ENCODE peak calls at places on chromosomes 2 and 18, in ten cellular contexts. One of them, this sample, is unnamed. For H3K9me3, the result is how much of the 10 kb centered on the place peaks cover.

GRCh38 chr18:46046126-46046525 is 25.9 kb downstream of the PSTPIP2 start:
- DNase-seq in psoas muscle: no peak
- DNase-seq in lung: no peak
- DNase-seq in A549: no peak
- DNase-seq in effector memory CD4-positive, alpha-beta T cell: no peak
- DNase-seq in mesenchymal stem cell: no peak
- DNase-seq in heart right ventricle: no peak
- DNase-seq in GM23248: no peak
- DNase-seq in H9: peak
- DNase-seq in colonic mucosa: no peak
- DNase-seq in this sample: no peak

GRCh38 chr2:45771251-45771650 is 119.8 kb downstream of the PRKCE start:
- DNase-seq in H9: peak
- DNase-seq in GM23248: peak
- DNase-seq in lung: peak
- DNase-seq in heart right ventricle: peak
- DNase-seq in psoas muscle: peak
- DNase-seq in mesenchymal stem cell: peak
- DNase-seq in effector memory CD4-positive, alpha-beta T cell: no peak
- DNase-seq in A549: no peak
- DNase-seq in colonic mucosa: no peak
- DNase-seq in this sample: no peak

GRCh38 chr2:114614599-114614998 is 172.2 kb downstream of the DPP10 start:
- DNase-seq in effector memory CD4-positive, alpha-beta T cell: no peak
- DNase-seq in psoas muscle: no peak
- DNase-seq in colonic mucosa: no peak
- DNase-seq in heart right ventricle: no peak
- DNase-seq in GM23248: no peak
- DNase-seq in A549: no peak
- DNase-seq in lung: no peak
- DNase-seq in H9: no peak
- DNase-seq in mesenchymal stem cell: no peak
- DNase-seq in this sample: no peak

GRCh38 chr2:34534341-34534740 is 935.2 kb upstream of the FAM98A start:
- DNase-seq in mesenchymal stem cell: no peak
- DNase-seq in H9: no peak
- DNase-seq in psoas muscle: no peak
- DNase-seq in effector memory CD4-positive, alpha-beta T cell: no peak
- DNase-seq in GM23248: no peak
- DNase-seq in lung: no peak
- DNase-seq in heart right ventricle: no peak
- DNase-seq in A549: no peak
- DNase-seq in colonic mucosa: no peak
- DNase-seq in this sample: no peak

GRCh38 chr2:171056307-171056706 is 104.4 kb downstream of the TLK1 start:
- DNase-seq in H9: no peak
- DNase-seq in A549: no peak
- DNase-seq in lung: no peak
- DNase-seq in heart right ventricle: no peak
- DNase-seq in psoas muscle: no peak
- DNase-seq in mesenchymal stem cell: no peak
- DNase-seq in effector memory CD4-positive, alpha-beta T cell: no peak
- DNase-seq in GM23248: peak
- DNase-seq in colonic mucosa: no peak
- DNase-seq in this sample: no peak

GRCh38 chr2:137721733-137722132 is 242.5 kb upstream of the HNMT start:
- DNase-seq in colonic mucosa: no peak
- DNase-seq in H9: no peak
- DNase-seq in lung: no peak
- DNase-seq in mesenchymal stem cell: no peak
- DNase-seq in GM23248: no peak
- DNase-seq in effector memory CD4-positive, alpha-beta T cell: no peak
- DNase-seq in heart right ventricle: no peak
- DNase-seq in A549: no peak
- DNase-seq in psoas muscle: no peak
- DNase-seq in this sample: no peak

GRCh38 chr18:80077873-80078272 is 31.2 kb upstream of the ADNP2 start:
- DNase-seq in psoas muscle: no peak
- DNase-seq in lung: no peak
- DNase-seq in colonic mucosa: no peak
- DNase-seq in mesenchymal stem cell: no peak
- DNase-seq in H9: no peak
- DNase-seq in heart right ventricle: no peak
- DNase-seq in effector memory CD4-positive, alpha-beta T cell: no peak
- DNase-seq in A549: no peak
- DNase-seq in GM23248: no peak
- DNase-seq in this sample: no peak

GRCh38 chr2:127437781-127438726 is 19.8 kb downstream of the PROC start:
- DNase-seq in effector memory CD4-positive, alpha-beta T cell: no peak
- DNase-seq in heart right ventricle: no peak
- DNase-seq in GM23248: no peak
- DNase-seq in mesenchymal stem cell: no peak
- DNase-seq in H9: peak
- DNase-seq in A549: no peak
- DNase-seq in colonic mucosa: peak
- DNase-seq in lung: peak
- DNase-seq in psoas muscle: no peak
- DNase-seq in this sample: no peak

GRCh38 chr18:49944681-49945080 is 131.3 kb upstream of the ACAA2 start:
- DNase-seq in psoas muscle: no peak
- DNase-seq in effector memory CD4-positive, alpha-beta T cell: no peak
- DNase-seq in lung: no peak
- DNase-seq in A549: no peak
- DNase-seq in H9: peak
- DNase-seq in mesenchymal stem cell: no peak
- DNase-seq in colonic mucosa: no peak
- DNase-seq in GM23248: peak
- DNase-seq in heart right ventricle: no peak
- DNase-seq in this sample: no peak

GRCh38 chr18:22166070-22166972 is 3.1 kb upstream of the GATA6 start:
- DNase-seq in colonic mucosa: peak
- DNase-seq in A549: peak
- DNase-seq in psoas muscle: no peak
- DNase-seq in effector memory CD4-positive, alpha-beta T cell: no peak
- DNase-seq in heart right ventricle: peak
- DNase-seq in lung: peak
- DNase-seq in H9: no peak
- DNase-seq in GM23248: no peak
- DNase-seq in mesenchymal stem cell: peak
- DNase-seq in this sample: no peak

GRCh38 chr2:236294647-236295046 is 30.4 kb upstream of the ASB18 start:
- DNase-seq in GM23248: no peak
- DNase-seq in A549: no peak
- DNase-seq in H9: no peak
- DNase-seq in mesenchymal stem cell: no peak
- DNase-seq in effector memory CD4-positive, alpha-beta T cell: no peak
- DNase-seq in lung: no peak
- DNase-seq in psoas muscle: no peak
- DNase-seq in colonic mucosa: no peak
- DNase-seq in heart right ventricle: no peak
- DNase-seq in this sample: no peak

DNA sequence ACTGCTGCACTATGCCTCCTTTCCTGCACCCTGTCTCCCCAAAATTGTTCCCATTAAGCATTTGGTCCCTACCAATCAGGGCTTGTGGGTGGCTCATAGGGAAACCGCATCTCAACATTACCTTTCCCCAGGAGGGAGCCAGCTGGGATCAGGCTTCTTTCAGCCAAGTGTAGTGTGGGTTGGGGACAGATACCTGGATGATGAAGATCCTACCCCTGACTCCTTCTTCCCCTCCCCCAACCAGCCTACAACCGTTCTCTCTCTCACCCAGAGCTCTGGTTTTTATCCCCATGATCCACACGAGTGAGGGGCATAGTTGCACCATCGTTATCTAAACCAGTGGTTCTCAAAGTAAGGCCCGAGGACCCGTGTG is 40.0 kb downstream of the ACOXL start:
- DNase-seq in mesenchymal stem cell: no peak
- DNase-seq in lung: no peak
- DNase-seq in effector memory CD4-positive, alpha-beta T cell: no peak
- DNase-seq in colonic mucosa: no peak
- DNase-seq in A549: no peak
- DNase-seq in GM23248: no peak
- DNase-seq in H9: no peak
- DNase-seq in psoas muscle: no peak
- DNase-seq in heart right ventricle: no peak
- DNase-seq in this sample: no peak
- H3K9me3 ChIP-seq in mesenchymal stem cell: under half
- H3K9me3 ChIP-seq in lung: under half
- H3K9me3 ChIP-seq in effector memory CD4-positive, alpha-beta T cell: under half
- H3K9me3 ChIP-seq in colonic mucosa: under half
- H3K9me3 ChIP-seq in A549: under half
- H3K9me3 ChIP-seq in GM23248: under half
- H3K9me3 ChIP-seq in H9: under half
- H3K9me3 ChIP-seq in psoas muscle: under half
- H3K9me3 ChIP-seq in heart right ventricle: under half
- H3K9me3 ChIP-seq in this sample: under half

GRCh38 chr2:241582806-241583205 is 24.3 kb downstream of the BOK start:
- DNase-seq in effector memory CD4-positive, alpha-beta T cell: no peak
- DNase-seq in psoas muscle: peak
- DNase-seq in GM23248: no peak
- DNase-seq in colonic mucosa: no peak
- DNase-seq in mesenchymal stem cell: no peak
- DNase-seq in heart right ventricle: no peak
- DNase-seq in A549: no peak
- DNase-seq in H9: no peak
- DNase-seq in lung: no peak
- DNase-seq in this sample: no peak

GRCh38 chr2:241592126-241592845 is 33.7 kb downstream of the BOK start:
- DNase-seq in A549: no peak
- DNase-seq in effector memory CD4-positive, alpha-beta T cell: no peak
- DNase-seq in lung: no peak
- DNase-seq in mesenchymal stem cell: no peak
- DNase-seq in psoas muscle: peak
- DNase-seq in GM23248: no peak
- DNase-seq in colonic mucosa: no peak
- DNase-seq in H9: no peak
- DNase-seq in heart right ventricle: no peak
- DNase-seq in this sample: no peak

GRCh38 chr2:241584446-241584845 is 25.9 kb downstream of the BOK start:
- DNase-seq in colonic mucosa: no peak
- DNase-seq in mesenchymal stem cell: no peak
- DNase-seq in H9: no peak
- DNase-seq in lung: no peak
- DNase-seq in psoas muscle: peak
- DNase-seq in GM23248: peak
- DNase-seq in heart right ventricle: no peak
- DNase-seq in effector memory CD4-positive, alpha-beta T cell: no peak
- DNase-seq in A549: peak
- DNase-seq in this sample: no peak

GRCh38 chr2:241582328-241582727 is 23.8 kb downstream of the BOK start:
- DNase-seq in lung: no peak
- DNase-seq in mesenchymal stem cell: no peak
- DNase-seq in colonic mucosa: no peak
- DNase-seq in effector memory CD4-positive, alpha-beta T cell: no peak
- DNase-seq in GM23248: no peak
- DNase-seq in psoas muscle: peak
- DNase-seq in A549: no peak
- DNase-seq in heart right ventricle: no peak
- DNase-seq in H9: no peak
- DNase-seq in this sample: no peak

GRCh38 chr2:241586564-241587264 is 28.2 kb downstream of the BOK start:
- DNase-seq in GM23248: no peak
- DNase-seq in lung: no peak
- DNase-seq in H9: no peak
- DNase-seq in heart right ventricle: no peak
- DNase-seq in colonic mucosa: no peak
- DNase-seq in effector memory CD4-positive, alpha-beta T cell: no peak
- DNase-seq in A549: no peak
- DNase-seq in mesenchymal stem cell: no peak
- DNase-seq in psoas muscle: no peak
- DNase-seq in this sample: no peak
- H3K9me3 ChIP-seq in GM23248: under half
- H3K9me3 ChIP-seq in lung: under half
- H3K9me3 ChIP-seq in H9: under half
- H3K9me3 ChIP-seq in heart right ventricle: under half
- H3K9me3 ChIP-seq in colonic mucosa: under half
- H3K9me3 ChIP-seq in effector memory CD4-positive, alpha-beta T cell: under half
- H3K9me3 ChIP-seq in A549: half or more
- H3K9me3 ChIP-seq in mesenchymal stem cell: half or more
- H3K9me3 ChIP-seq in psoas muscle: under half
- H3K9me3 ChIP-seq in this sample: under half

GRCh38 chr18:8900552-8900951 is 195.2 kb downstream of the MTCL1 start:
- DNase-seq in GM23248: no peak
- DNase-seq in A549: no peak
- DNase-seq in mesenchymal stem cell: no peak
- DNase-seq in H9: no peak
- DNase-seq in colonic mucosa: no peak
- DNase-seq in effector memory CD4-positive, alpha-beta T cell: no peak
- DNase-seq in psoas muscle: no peak
- DNase-seq in lung: no peak
- DNase-seq in heart right ventricle: no peak
- DNase-seq in this sample: no peak
- H3K9me3 ChIP-seq in GM23248: under half
- H3K9me3 ChIP-seq in A549: under half
- H3K9me3 ChIP-seq in mesenchymal stem cell: under half
- H3K9me3 ChIP-seq in H9: under half
- H3K9me3 ChIP-seq in colonic mucosa: under half
- H3K9me3 ChIP-seq in effector memory CD4-positive, alpha-beta T cell: under half
- H3K9me3 ChIP-seq in psoas muscle: under half
- H3K9me3 ChIP-seq in lung: under half
- H3K9me3 ChIP-seq in heart right ventricle: under half
- H3K9me3 ChIP-seq in this sample: under half

GRCh38 chr2:101723366-101724112 is 26.0 kb downstream of the MAP4K4 start:
- DNase-seq in lung: peak
- DNase-seq in GM23248: no peak
- DNase-seq in effector memory CD4-positive, alpha-beta T cell: no peak
- DNase-seq in mesenchymal stem cell: no peak
- DNase-seq in colonic mucosa: no peak
- DNase-seq in psoas muscle: no peak
- DNase-seq in heart right ventricle: no peak
- DNase-seq in A549: no peak
- DNase-seq in H9: no peak
- DNase-seq in this sample: no peak

GRCh38 chr2:101718993-101719571 is 21.6 kb downstream of the MAP4K4 start:
- DNase-seq in GM23248: peak
- DNase-seq in effector memory CD4-positive, alpha-beta T cell: no peak
- DNase-seq in colonic mucosa: no peak
- DNase-seq in lung: no peak
- DNase-seq in A549: no peak
- DNase-seq in H9: no peak
- DNase-seq in heart right ventricle: no peak
- DNase-seq in mesenchymal stem cell: no peak
- DNase-seq in psoas muscle: no peak
- DNase-seq in this sample: no peak

GRCh38 chr2:101722878-101723277 is 25.4 kb downstream of the MAP4K4 start:
- DNase-seq in effector memory CD4-positive, alpha-beta T cell: no peak
- DNase-seq in H9: no peak
- DNase-seq in heart right ventricle: no peak
- DNase-seq in A549: no peak
- DNase-seq in psoas muscle: no peak
- DNase-seq in colonic mucosa: no peak
- DNase-seq in mesenchymal stem cell: no peak
- DNase-seq in lung: no peak
- DNase-seq in GM23248: no peak
- DNase-seq in this sample: no peak

GRCh38 chr2:101718479-101718878 is 21.0 kb downstream of the MAP4K4 start:
- DNase-seq in lung: no peak
- DNase-seq in A549: no peak
- DNase-seq in GM23248: no peak
- DNase-seq in mesenchymal stem cell: no peak
- DNase-seq in psoas muscle: no peak
- DNase-seq in colonic mucosa: no peak
- DNase-seq in heart right ventricle: no peak
- DNase-seq in effector memory CD4-positive, alpha-beta T cell: no peak
- DNase-seq in H9: no peak
- DNase-seq in this sample: no peak

GRCh38 chr2:101720732-101721131 is 23.2 kb downstream of the MAP4K4 start:
- DNase-seq in GM23248: peak
- DNase-seq in effector memory CD4-positive, alpha-beta T cell: no peak
- DNase-seq in psoas muscle: no peak
- DNase-seq in H9: no peak
- DNase-seq in A549: no peak
- DNase-seq in mesenchymal stem cell: no peak
- DNase-seq in lung: no peak
- DNase-seq in heart right ventricle: no peak
- DNase-seq in colonic mucosa: no peak
- DNase-seq in this sample: no peak
- H3K9me3 ChIP-seq in GM23248: under half
- H3K9me3 ChIP-seq in effector memory CD4-positive, alpha-beta T cell: under half
- H3K9me3 ChIP-seq in psoas muscle: under half
- H3K9me3 ChIP-seq in H9: under half
- H3K9me3 ChIP-seq in A549: under half
- H3K9me3 ChIP-seq in mesenchymal stem cell: under half
- H3K9me3 ChIP-seq in lung: under half
- H3K9me3 ChIP-seq in heart right ventricle: under half
- H3K9me3 ChIP-seq in colonic mucosa: under half
- H3K9me3 ChIP-seq in this sample: under half